ENCODE peak calls at places on chromosomes 2 and 18, in nine cellular contexts. Q is keratinocyte, C is heart left ventricle, T is ascending aorta, E is adrenal gland, U is PC-3, F is GM12865, D is A549, Y is activated B cell treated with CpG ODN at 0.5 μM for 24 hours. A is an unnamed sample.

GRCh38 chr2:205171541-205171940 is 510.8 kb upstream of the NRP2 start:
- DNase-seq in Q (no peak), C (no peak), T (no peak), E (no peak), U (no peak), F (no peak), D (no peak), Y (no peak), A (no peak)

GRCh38 chr2:233988581-233988980 is 61.9 kb upstream of the SPP2 start:
- DNase-seq in Q (no peak), C (no peak), T (no peak), E (no peak), U (no peak), F (no peak), D (no peak), Y (no peak), A (no peak)

GRCh38 chr2:40716879-40717278 is 265.0 kb upstream of the SLC8A1 start:
- DNase-seq in Q (peak), C (no peak), T (no peak), E (no peak), U (peak), F (no peak), D (peak), Y (no peak), A (no peak)

GRCh38 chr2:190843874-190844699 is 36.5 kb upstream of the GLS start:
- DNase-seq in Q (peak), C (no peak), T (no peak), E (no peak), U (peak), F (peak), D (peak), Y (no peak), A (no peak)

GRCh38 chr2:96872591-96873349 is 2.9 kb upstream of the SEMA4C start:
- DNase-seq in Q (no peak), C (peak), T (no peak), E (no peak), U (peak), F (no peak), D (no peak), Y (no peak), A (no peak)

GRCh38 chr18:76953186-76953982 is 131.0 kb downstream of the ZNF236 start:
- DNase-seq in Q (no peak), C (peak), T (peak), E (peak), U (no peak), F (no peak), D (no peak), Y (no peak), A (no peak)

GRCh38 chr2:102359527-102359926 is 3.9 kb downstream of the IL18R1 start:
- DNase-seq in Q (no peak), C (no peak), T (no peak), E (no peak), U (peak), F (no peak), D (no peak), Y (no peak), A (no peak)

GRCh38 chr2:195613922-195614321 is 43.1 kb upstream of the SLC39A10 start:
- DNase-seq in Q (peak), C (no peak), T (no peak), E (no peak), U (peak), F (no peak), D (peak), Y (no peak), A (no peak)

GRCh38 chr2:102336502-102336945 is 19.1 kb upstream of the IL18R1 start:
- DNase-seq in Q (peak), C (no peak), T (no peak), E (no peak), U (peak), F (no peak), D (peak), Y (no peak), A (no peak)

GRCh38 chr18:62245699-62246098 is 58.6 kb downstream of the RELCH start:
- DNase-seq in Q (no peak), C (no peak), T (no peak), E (no peak), U (peak), F (no peak), D (no peak), Y (no peak), A (no peak)

GRCh38 chr2:189466656-189467055 is 25.4 kb downstream of the WDR75 start:
- DNase-seq in Q (no peak), C (no peak), T (no peak), E (no peak), U (peak), F (peak), D (peak), Y (no peak), A (no peak)

GRCh38 chr2:214378455-214379103 is 32.3 kb upstream of the VWC2L start:
- DNase-seq in Q (no peak), C (no peak), T (no peak), E (no peak), U (peak), F (no peak), D (no peak), Y (no peak), A (no peak)

GRCh38 chr18:59814872-59815271 is 84.9 kb upstream of the PMAIP1 start:
- DNase-seq in Q (no peak), C (no peak), T (no peak), E (no peak), U (peak), F (no peak), D (peak), Y (no peak), A (no peak)

GRCh38 chr2:88765154-88765948 is 73.9 kb downstream of the RPIA start:
- DNase-seq in Q (no peak), C (no peak), T (no peak), E (no peak), U (no peak), F (peak), D (peak), Y (peak), A (no peak)

GRCh38 chr2:60728855-60729254 is 27.2 kb upstream of the PAPOLG start:
- DNase-seq in Q (no peak), C (no peak), T (no peak), E (no peak), U (no peak), F (no peak), D (no peak), Y (no peak), A (no peak)

GRCh38 chr18:8333961-8334360 is 275.3 kb upstream of the RAB12 start:
- DNase-seq in Q (no peak), C (no peak), T (no peak), E (no peak), U (no peak), F (no peak), D (no peak), Y (no peak), A (no peak)

GRCh38 chr2:88450186-88450585 is 2.3 kb downstream of the FOXI3 start:
- DNase-seq in Q (no peak), C (no peak), T (no peak), E (no peak), U (no peak), F (no peak), D (no peak), Y (no peak), A (no peak)

GRCh38 chr18:63238711-63239110 is 80.9 kb downstream of the BCL2 start:
- DNase-seq in Q (no peak), C (no peak), T (no peak), E (no peak), U (no peak), F (no peak), D (no peak), Y (no peak), A (no peak)

GRCh38 chr2:10043256-10043905 is at the start of gene KLF11:
- DNase-seq in Q (no peak), C (peak), T (peak), E (peak), U (peak), F (peak), D (peak), Y (peak), A (peak)

GRCh38 chr2:84970956-84971798 is at the start of gene KCMF1:
- DNase-seq in Q (no peak), C (peak), T (peak), E (peak), U (peak), F (peak), D (peak), Y (peak), A (peak)

GRCh38 chr18:10122116-10122515 is 208.3 kb downstream of the VAPA start:
- DNase-seq in Q (no peak), C (no peak), T (no peak), E (no peak), U (peak), F (no peak), D (no peak), Y (no peak), A (no peak)

GRCh38 chr18:36469471-36469870 is 172.0 kb downstream of the FHOD3 start:
- DNase-seq in Q (no peak), C (no peak), T (no peak), E (no peak), U (no peak), F (no peak), D (no peak), Y (no peak), A (no peak)

GRCh38 chr2:190352668-190353536 is 9.5 kb downstream of the INPP1 start:
- DNase-seq in Q (no peak), C (no peak), T (no peak), E (no peak), U (no peak), F (no peak), D (no peak), Y (no peak), A (no peak)

GRCh38 chr2:86433137-86433536 is 8.0 kb upstream of the KDM3A start:
- DNase-seq in Q (no peak), C (no peak), T (no peak), E (no peak), U (no peak), F (no peak), D (no peak), Y (no peak), A (no peak)

GRCh38 chr2:55843096-55843991 is 80.2 kb downstream of the EFEMP1 start:
- DNase-seq in Q (no peak), C (no peak), T (no peak), E (no peak), U (peak), F (no peak), D (peak), Y (no peak), A (no peak)

GRCh38 chr18:67261931-67262552 is 254.5 kb downstream of the DSEL start:
- DNase-seq in Q (no peak), C (no peak), T (no peak), E (no peak), U (no peak), F (peak), D (no peak), Y (no peak), A (no peak)

GRCh38 chr2:214484239-214484638 is 73.4 kb downstream of the VWC2L start:
- DNase-seq in Q (no peak), C (no peak), T (no peak), E (no peak), U (no peak), F (no peak), D (no peak), Y (no peak), A (no peak)

GRCh38 chr18:14978962-14979535 is 231.1 kb downstream of the ANKRD30B start:
- DNase-seq in Q (no peak), C (no peak), T (no peak), E (no peak), U (peak), F (no peak), D (peak), Y (no peak), A (no peak)

GRCh38 chr2:121033597-121033996 is 251.4 kb downstream of the TFCP2L1 start:
- DNase-seq in Q (no peak), C (no peak), T (no peak), E (no peak), U (no peak), F (no peak), D (no peak), Y (no peak), A (no peak)

GRCh38 chr2:120932472-120932871 is 196.8 kb downstream of the GLI2 start:
- DNase-seq in Q (no peak), C (no peak), T (no peak), E (no peak), U (no peak), F (no peak), D (no peak), Y (no peak), A (no peak)

GRCh38 chr18:36352384-36352783 is 54.9 kb downstream of the FHOD3 start:
- DNase-seq in Q (no peak), C (no peak), T (peak), E (peak), U (peak), F (no peak), D (peak), Y (no peak), A (no peak)

GRCh38 chr2:187407407-187408084 is 40.5 kb downstream of the CALCRL start:
- DNase-seq in Q (no peak), C (no peak), T (no peak), E (no peak), U (no peak), F (no peak), D (no peak), Y (no peak), A (no peak)

GRCh38 chr2:100855084-100855483 is 35.1 kb downstream of the NPAS2 start:
- DNase-seq in Q (no peak), C (no peak), T (no peak), E (no peak), U (peak), F (no peak), D (peak), Y (no peak), A (no peak)

GRCh38 chr2:100856732-100857131 is 36.8 kb downstream of the NPAS2 start:
- DNase-seq in Q (no peak), C (no peak), T (no peak), E (no peak), U (peak), F (no peak), D (no peak), Y (no peak), A (no peak)

GRCh38 chr2:100852447-100852846 is 32.5 kb downstream of the NPAS2 start:
- DNase-seq in Q (no peak), C (no peak), T (no peak), E (no peak), U (no peak), F (no peak), D (no peak), Y (no peak), A (no peak)

GRCh38 chr2:100853909-100854810 is 34.2 kb downstream of the NPAS2 start:
- DNase-seq in Q (no peak), C (no peak), T (no peak), E (no peak), U (peak), F (no peak), D (peak), Y (no peak), A (no peak)

DNA sequence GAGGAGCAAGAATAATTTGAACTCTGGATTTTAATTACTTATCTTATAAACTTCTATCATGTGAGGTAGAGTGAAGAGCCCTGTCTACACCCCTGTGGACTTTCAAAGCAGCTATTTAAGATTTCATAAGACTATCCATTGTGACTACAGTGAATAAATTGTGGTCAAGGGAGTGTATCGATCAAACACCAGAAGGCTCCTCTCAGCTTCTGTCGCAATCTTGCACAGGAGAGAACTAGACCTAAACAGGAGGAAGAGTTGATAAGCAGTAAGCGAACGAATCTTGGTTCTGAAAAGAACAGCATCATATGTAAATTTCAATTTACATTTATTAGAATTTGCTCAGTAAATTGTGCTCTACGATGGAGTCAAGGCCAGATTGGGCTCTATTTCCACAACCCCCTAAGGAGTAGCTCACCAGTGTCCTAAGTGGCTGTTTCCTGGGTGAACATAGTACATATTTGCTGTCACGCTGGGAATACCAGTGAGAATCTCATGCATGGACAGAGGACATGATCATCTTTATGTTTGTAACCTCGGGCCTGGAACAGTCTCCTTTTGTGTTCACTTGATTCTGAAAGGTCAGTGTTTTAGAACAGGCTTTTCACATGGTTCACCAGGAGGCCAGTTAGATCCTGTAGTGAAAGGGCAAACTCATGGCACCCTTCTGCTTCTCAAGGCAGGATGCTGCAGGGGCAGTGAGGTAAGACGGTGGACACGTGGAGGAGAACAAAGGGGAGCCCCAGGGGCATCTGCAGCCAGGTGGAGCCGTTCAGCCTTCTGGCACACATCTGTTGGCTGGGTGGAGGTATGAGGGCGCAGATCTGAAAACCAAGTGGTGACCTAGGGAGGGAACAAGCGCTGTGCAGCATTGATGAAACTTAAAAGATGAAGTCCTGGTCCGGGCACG is 33.3 kb downstream of the NPAS2 start:
- DNase-seq in Q (no peak), C (no peak), T (no peak), E (no peak), U (peak), F (no peak), D (peak), Y (no peak), A (no peak)
- TF ChIP-seq CTCF in Q (no peak), C (no peak), T (no peak), E (no peak), U (peak), F (no peak), D (no peak), Y (no peak), A (no peak)

GRCh38 chr2:50515638-50516037 is 516.3 kb downstream of the NRXN1 start:
- DNase-seq in Q (no peak), C (no peak), T (no peak), E (no peak), U (no peak), F (no peak), D (peak), Y (no peak), A (no peak)

GRCh38 chr2:50509852-50510251 is 522.1 kb downstream of the NRXN1 start:
- DNase-seq in Q (no peak), C (no peak), T (no peak), E (no peak), U (no peak), F (no peak), D (no peak), Y (no peak), A (no peak)

GRCh38 chr2:50512397-50512796 is 519.5 kb downstream of the NRXN1 start:
- DNase-seq in Q (no peak), C (no peak), T (no peak), E (no peak), U (no peak), F (no peak), D (no peak), Y (no peak), A (no peak)

GRCh38 chr2:50514881-50515280 is 517.1 kb downstream of the NRXN1 start:
- DNase-seq in Q (no peak), C (no peak), T (no peak), E (no peak), U (no peak), F (no peak), D (no peak), Y (no peak), A (no peak)

GRCh38 chr2:50513724-50514123 is 518.2 kb downstream of the NRXN1 start:
- DNase-seq in Q (no peak), C (no peak), T (no peak), E (no peak), U (no peak), F (no peak), D (no peak), Y (no peak), A (no peak)
- TF ChIP-seq CTCF in Q (peak), C (no peak), T (no peak), E (no peak), U (peak), F (no peak), D (no peak), Y (no peak), A (no peak)

GRCh38 chr2:100584811-100585210 is 22.0 kb downstream of the PDCL3 start:
- DNase-seq in Q (no peak), C (no peak), T (peak), E (no peak), U (no peak), F (no peak), D (no peak), Y (no peak), A (no peak)
- TF ChIP-seq CTCF in Q (no peak), C (no peak), T (no peak), E (no peak), U (no peak), F (no peak), D (no peak), Y (no peak), A (no peak)

GRCh38 chr2:128234613-128235012 is 84.1 kb downstream of the HS6ST1 start:
- DNase-seq in Q (no peak), C (no peak), T (no peak), E (no peak), U (no peak), F (no peak), D (no peak), Y (no peak), A (no peak)

GRCh38 chr2:128235581-128235980 is 83.1 kb downstream of the HS6ST1 start:
- DNase-seq in Q (no peak), C (no peak), T (no peak), E (no peak), U (no peak), F (no peak), D (no peak), Y (no peak), A (no peak)

GRCh38 chr2:128236491-128237035 is 82.1 kb downstream of the HS6ST1 start:
- DNase-seq in Q (no peak), C (no peak), T (no peak), E (peak), U (peak), F (no peak), D (no peak), Y (no peak), A (no peak)

GRCh38 chr2:128232965-128233789 is 85.5 kb downstream of the HS6ST1 start:
- DNase-seq in Q (peak), C (peak), T (peak), E (peak), U (peak), F (peak), D (peak), Y (peak), A (peak)

GRCh38 chr2:128233790-128234395 is 84.8 kb downstream of the HS6ST1 start:
- DNase-seq in Q (no peak), C (no peak), T (no peak), E (no peak), U (no peak), F (no peak), D (no peak), Y (no peak), A (no peak)
- TF ChIP-seq CTCF in Q (no peak), C (no peak), T (no peak), E (no peak), U (no peak), F (no peak), D (no peak), Y (no peak), A (peak)

DNA sequence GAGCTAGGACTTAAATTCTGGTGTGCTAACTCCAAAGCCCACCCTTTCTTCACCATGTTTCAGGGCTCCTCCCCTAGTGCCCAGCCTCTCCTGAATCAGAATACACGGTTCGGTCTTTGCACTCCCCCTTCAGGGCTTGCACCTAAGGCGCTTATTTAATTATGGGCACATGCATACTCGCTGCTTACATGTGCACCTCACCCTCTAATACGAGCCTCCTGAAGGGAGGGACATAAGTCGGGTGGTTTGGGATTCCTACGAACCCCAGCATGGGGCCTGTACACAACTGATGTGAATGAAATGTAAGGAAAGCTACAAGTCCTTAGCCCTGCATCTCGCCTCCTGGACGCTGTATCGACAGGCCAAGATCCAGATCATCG is 435 bp downstream of the IFT172 start:
- DNase-seq in Q (no peak), C (no peak), T (peak), E (no peak), U (no peak), F (peak), D (peak), Y (no peak), A (no peak)
- TF ChIP-seq CTCF in Q (no peak), C (no peak), T (no peak), E (no peak), U (no peak), F (no peak), D (no peak), Y (no peak), A (no peak)

GRCh38 chr18:24672165-24672950 is 211.9 kb downstream of the HRH4 start:
- DNase-seq in Q (no peak), C (no peak), T (no peak), E (no peak), U (no peak), F (no peak), D (no peak), Y (no peak), A (no peak)
- TF ChIP-seq CTCF in Q (no peak), C (peak), T (no peak), E (no peak), U (no peak), F (no peak), D (no peak), Y (no peak), A (no peak)

GRCh38 chr2:11953258-11953657 is 206.8 kb downstream of the LPIN1 start:
- DNase-seq in Q (no peak), C (no peak), T (no peak), E (no peak), U (no peak), F (no peak), D (no peak), Y (no peak), A (no peak)
- TF ChIP-seq CTCF in Q (no peak), C (no peak), T (no peak), E (no peak), U (no peak), F (no peak), D (no peak), Y (no peak), A (no peak)